ENCODE peak calls at places on chromosomes 16 and 17, in four cellular contexts. T is activated T-cell treated with anti-CD3 and anti-CD28 coated beads, Interleukin-2, amount 50 U/mL, for 72 hours; H is RWPE1; I is NCI-H2081. W is an unnamed sample.

GRCh38 chr17:15185625-15185991 is 79.5 kb downstream of the PMP22 start:
- DNase-seq in T (no peak), H (no peak), I (no peak), W (peak)

GRCh38 chr17:75864448-75864871 is 9.3 kb upstream of the WBP2 start:
- DNase-seq in T (peak), H (no peak), I (no peak), W (peak)

GRCh38 chr16:2492292-2492691 is 17.4 kb downstream of the TBC1D24 start:
- DNase-seq in T (no peak), H (no peak), I (no peak), W (no peak)

GRCh38 chr16:11507991-11508390 is 78.7 kb downstream of the LITAF start:
- DNase-seq in T (no peak), H (no peak), I (no peak), W (no peak)

GRCh38 chr17:32596666-32597065 is 109.9 kb downstream of the CDK5R1 start:
- DNase-seq in T (peak), H (no peak), I (no peak), W (no peak)

GRCh38 chr17:39486242-39486641 is 25.0 kb downstream of the CDK12 start:
- DNase-seq in T (no peak), H (no peak), I (no peak), W (peak)

GRCh38 chr17:75881678-75882454 is 3.5 kb upstream of the TRIM47 start:
- DNase-seq in T (no peak), H (no peak), I (no peak), W (no peak)

GRCh38 chr17:73969956-73970355 is 233.5 kb upstream of the RPL38 start:
- DNase-seq in T (no peak), H (peak), I (no peak), W (no peak)

GRCh38 chr16:29943846-29944669 is 17.8 kb upstream of the TMEM219 start:
- DNase-seq in T (no peak), H (peak), I (peak), W (peak)

GRCh38 chr17:76598004-76598439 is 12.4 kb upstream of the ST6GALNAC2 start:
- DNase-seq in T (no peak), H (no peak), I (peak), W (peak)

GRCh38 chr17:28978565-28978964 is 27.2 kb upstream of the PHF12 start:
- DNase-seq in T (no peak), H (no peak), I (no peak), W (no peak)

GRCh38 chr17:9105068-9105868 is 84.0 kb downstream of the NTN1 start:
- DNase-seq in T (no peak), H (no peak), I (no peak), W (no peak)

GRCh38 chr17:522912-523311 is 170.3 kb upstream of the RPH3AL start:
- DNase-seq in T (no peak), H (no peak), I (no peak), W (no peak)

GRCh38 chr17:39704821-39705551 is 5.1 kb downstream of the ERBB2 start:
- DNase-seq in T (no peak), H (no peak), I (no peak), W (no peak)

GRCh38 chr16:2839650-2840450 is 9.7 kb downstream of the ZG16B start:
- DNase-seq in T (no peak), H (no peak), I (no peak), W (no peak)

GRCh38 chr17:4858880-4859260 is 25.7 kb downstream of the MINK1 start:
- DNase-seq in T (no peak), H (peak), I (no peak), W (peak)

GRCh38 chr16:70482624-70483023 is 28.2 kb downstream of the FCSK start:
- DNase-seq in T (no peak), H (no peak), I (no peak), W (no peak)

GRCh38 chr16:85781685-85782370 is 17.5 kb downstream of the EMC8 start:
- DNase-seq in T (no peak), H (no peak), I (peak), W (no peak)

GRCh38 chr17:71338396-71338795 is 782.4 kb upstream of the SOX9 start:
- DNase-seq in T (no peak), H (no peak), I (no peak), W (peak)

GRCh38 chr17:46984341-46984740 is 5.3 kb upstream of the RPRML start:
- DNase-seq in T (no peak), H (no peak), I (no peak), W (no peak)